ENCODE peak calls at places on chromosomes 16 and 17, in four cellular contexts. W is fibroblast of mammary gland, J is left ventricle myocardium inferior, L is cardiac muscle cell. Z is an unnamed sample.

GRCh38 chr16:86771506-86772230 is 193.3 kb downstream of the FOXL1 start:
- DNase-seq in W (no peak), J (no peak), L (no peak), Z (no peak)

GRCh38 chr16:4052801-4053662 is 63.2 kb downstream of the ADCY9 start:
- DNase-seq in W (peak; percentile 48), J (peak; percentile 75), L (peak; percentile 42), Z (peak; percentile 19)

GRCh38 chr17:59840329-59840907 is 52.3 kb downstream of the TUBD1 start:
- DNase-seq in W (peak; percentile 32), J (no peak), L (peak; percentile 71), Z (no peak)

GRCh38 chr16:67936124-67936875 is at the start of gene PSMB10:
- DNase-seq in W (peak; percentile 68), J (peak; percentile 57), L (peak; percentile 66), Z (no peak)

GRCh38 chr16:4556580-4556979 is 440 bp downstream of the C16orf96 start:
- DNase-seq in W (no peak), J (no peak), L (no peak), Z (no peak)

GRCh38 chr17:72978593-72979218 is 113.8 kb downstream of the SLC39A11 start:
- DNase-seq in W (no peak), J (no peak), L (peak; percentile 26), Z (no peak)

GRCh38 chr17:45293413-45294211 is 23.2 kb downstream of the MAP3K14 start:
- DNase-seq in W (peak; percentile 98), J (peak; percentile 80), L (peak; percentile 90), Z (peak; percentile 79)

GRCh38 chr17:46193626-46194392 is 580 bp upstream of the KANSL1 start:
- DNase-seq in W (peak; percentile 91), J (peak; percentile 95), L (peak; percentile 99), Z (peak; percentile 98)

GRCh38 chr17:62724398-62725146 is 83.5 kb downstream of the MARCHF10 start:
- DNase-seq in W (no peak), J (no peak), L (no peak), Z (no peak)

GRCh38 chr16:31377210-31377903 is 15.8 kb upstream of the ITGAD start:
- DNase-seq in W (no peak), J (no peak), L (no peak), Z (no peak)

GRCh38 chr17:27553019-27553511 is 77.9 kb upstream of the LGALS9 start:
- DNase-seq in W (peak; percentile 59), J (no peak), L (peak; percentile 55), Z (no peak)

GRCh38 chr16:73071131-73071940 is 23.4 kb upstream of the ZFHX3 start:
- DNase-seq in W (no peak), J (peak; percentile 60), L (peak; percentile 73), Z (no peak)

GRCh38 chr17:1629647-1630310 is 1.1 kb upstream of the SLC43A2 start:
- DNase-seq in W (peak; percentile 31), J (peak; percentile 51), L (peak; percentile 48), Z (no peak)

GRCh38 chr17:1627219-1627986 is 1.2 kb downstream of the SLC43A2 start:
- DNase-seq in W (no peak), J (no peak), L (no peak), Z (no peak)

GRCh38 chr17:1630662-1631061 is 2.0 kb upstream of the SLC43A2 start:
- DNase-seq in W (no peak), J (no peak), L (no peak), Z (no peak)

GRCh38 chr17:1627987-1628855 is at the start of gene SLC43A2:
- DNase-seq in W (peak; percentile 56), J (peak; percentile 84), L (peak; percentile 82), Z (no peak)

DNA sequence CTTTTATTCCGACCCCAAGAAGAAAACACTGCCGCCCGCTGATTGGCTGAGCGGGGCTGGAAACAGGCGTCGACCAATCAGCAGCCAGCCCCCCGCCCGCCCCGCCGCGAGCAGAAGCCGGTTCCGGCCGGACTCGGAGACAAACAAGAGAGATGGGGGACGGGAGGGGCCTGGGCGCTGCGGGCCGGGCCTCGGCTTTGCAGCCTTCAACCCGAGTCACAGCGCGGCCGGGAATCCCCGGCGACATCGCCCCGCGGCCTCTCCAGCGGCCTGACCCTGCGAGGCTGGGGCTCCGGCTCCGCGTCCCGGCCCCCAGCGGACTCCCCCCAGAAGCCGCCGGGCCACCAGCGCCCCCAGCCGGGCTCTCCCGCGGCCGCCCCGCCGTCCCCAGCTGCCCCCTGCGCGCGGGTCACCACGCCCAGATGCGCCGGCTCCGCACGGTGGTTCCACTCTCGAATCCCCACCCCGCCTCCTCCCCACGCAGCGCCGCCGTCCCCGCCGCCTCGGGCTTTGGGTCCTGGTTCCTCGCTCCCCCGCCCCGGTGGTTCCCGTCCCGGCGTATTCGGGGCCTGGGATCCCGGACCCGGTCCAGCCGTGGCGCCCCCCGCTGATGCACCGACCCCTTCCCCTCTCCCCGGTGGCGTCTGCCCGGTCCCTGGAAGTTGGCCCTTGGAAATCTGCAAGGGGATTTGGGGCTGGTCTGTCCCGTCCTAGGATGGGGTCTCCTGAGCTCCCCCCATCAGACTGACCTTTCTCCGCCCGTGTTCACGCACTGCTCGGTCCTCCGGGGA is 417 bp upstream of the SLC43A2 start:
- DNase-seq in W (peak; percentile 77), J (peak; percentile 94), L (peak; percentile 95), Z (no peak)
- TF ChIP-seq CTCF in W (no peak), J (peak; percentile 61), L (no peak), Z (peak; percentile 36)

DNA sequence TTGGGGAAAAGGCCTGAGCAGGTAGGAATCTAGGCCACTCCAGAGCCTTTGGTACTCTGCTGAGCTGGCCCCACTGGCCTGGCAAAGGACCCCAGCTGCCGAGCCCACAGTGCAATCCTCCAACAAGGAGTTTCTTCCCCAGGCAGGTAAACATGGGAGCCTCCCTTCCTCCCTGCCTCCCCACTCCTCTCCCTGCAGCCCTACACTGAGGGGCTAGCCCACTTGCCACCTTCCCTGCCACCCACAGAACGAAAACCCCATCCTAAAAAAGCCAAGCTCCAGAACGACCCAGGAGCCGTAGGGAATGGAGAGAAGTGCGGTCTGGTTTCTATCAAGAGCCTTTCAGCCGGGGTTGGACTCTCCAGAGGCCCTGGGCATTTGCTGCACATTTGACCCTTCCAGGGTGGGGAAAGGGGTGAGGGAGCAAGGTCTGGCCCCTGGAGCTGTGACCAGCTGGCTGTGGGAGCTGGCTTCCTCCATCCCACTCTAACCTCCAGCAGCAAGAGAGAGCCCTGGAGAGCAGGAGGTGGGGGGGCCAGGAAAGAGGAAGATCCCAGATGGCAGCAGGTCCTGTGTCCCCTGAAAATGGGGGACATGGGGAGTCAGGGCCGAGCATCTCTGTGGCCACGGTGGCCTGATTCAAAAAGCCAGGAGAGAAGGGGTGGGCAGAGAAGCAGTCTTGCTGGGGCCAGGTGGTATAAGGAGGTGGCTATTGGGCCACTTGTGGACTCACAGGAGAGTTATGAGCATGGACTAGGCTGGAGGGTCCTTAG is 1.3 kb downstream of the HID1 start:
- DNase-seq in W (no peak), J (no peak), L (no peak), Z (no peak)
- H3K4me3 ChIP-seq in W (no peak overlapping the region), J (peak overlapping the region; percentile 86), L (peak overlapping the region; percentile 48), Z (peak overlapping the region; percentile 87)

DNA sequence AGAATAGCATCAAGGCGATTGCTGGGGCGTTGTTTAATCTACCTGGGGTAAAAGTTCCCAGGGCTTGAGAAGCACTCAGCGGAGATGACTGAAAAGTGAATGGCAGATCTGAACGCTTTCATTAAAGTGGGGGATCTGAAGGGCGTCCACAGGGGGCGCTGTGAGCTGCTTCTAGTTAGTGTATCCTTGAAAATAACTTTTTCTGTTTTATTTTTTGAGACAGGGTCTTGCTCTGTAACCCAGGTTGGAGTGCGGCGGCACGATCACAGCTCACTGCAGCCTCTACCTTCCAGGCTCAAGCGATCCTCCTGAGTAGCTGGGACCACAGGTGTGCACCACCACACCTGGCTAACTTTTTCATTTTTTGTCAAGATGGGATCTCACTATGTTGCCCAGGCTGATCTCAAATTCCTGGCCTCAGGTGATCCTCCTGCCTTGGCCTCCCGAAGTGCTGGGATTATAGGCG is 360.4 kb downstream of the SEC14L1 start:
- DNase-seq in W (peak; percentile 32), J (no peak), L (peak; percentile 35), Z (no peak)
- TF ChIP-seq CTCF in W (peak; percentile 52), J (peak; percentile 54), L (peak; percentile 49), Z (peak; percentile 12)

GRCh38 chr17:61452301-61453290 is at the start of gene TBX4:
- DNase-seq in W (no peak), J (no peak), L (no peak), Z (no peak)
- H3K4me3 ChIP-seq in W (no peak within 1 kb of the TSS), J (peak within 1 kb of the TSS; percentile 59), L (peak within 1 kb of the TSS; percentile 7), Z (no peak within 1 kb of the TSS)

DNA sequence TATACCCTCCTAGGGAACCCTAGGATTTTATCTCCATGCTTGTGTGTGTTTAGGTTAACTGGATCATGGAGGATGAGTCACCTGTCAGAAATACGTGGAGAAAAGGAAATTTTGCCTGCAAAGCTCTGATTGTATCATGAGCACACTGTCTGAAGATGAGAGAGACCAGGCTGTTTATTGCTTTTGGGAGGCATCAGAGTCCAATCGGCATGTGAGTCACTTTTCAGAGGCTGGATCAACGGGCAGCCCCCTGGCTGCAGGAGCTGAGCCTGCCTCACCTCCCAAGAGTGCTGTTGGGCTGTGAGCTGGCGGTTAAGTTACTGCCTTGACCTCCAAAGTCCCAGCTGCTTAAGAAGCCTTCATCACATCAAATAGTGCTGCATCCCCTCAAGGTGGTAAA is 41.5 kb upstream of the MED9 start:
- DNase-seq in W (peak; percentile 96), J (no peak), L (peak; percentile 59), Z (no peak)
- TF ChIP-seq CTCF in W (peak; percentile 58), J (no peak), L (peak; percentile 39), Z (no peak)

Z was measured in LNCaP clone FGC.